ENCODE peak calls at places on chromosomes 11 and 22, in four cellular contexts. Q is astrocyte of the cerebellum, D is A673, W is pancreas. M is an unnamed sample.

GRCh38 chr11:94183886-94184264 is 55.2 kb downstream of the PANX1 start:
- DNase-seq in W (peak; percentile 61), Q (no peak), D (peak; percentile 60), M (peak; percentile 72)

GRCh38 chr11:117121176-117121575 is 22.9 kb upstream of the PAFAH1B2 start:
- DNase-seq in Q (no peak), W (no peak), D (no peak), M (no peak)

GRCh38 chr22:24871611-24872205 is 65.7 kb downstream of the SGSM1 start:
- DNase-seq in Q (no peak), W (no peak), D (no peak), M (no peak)

GRCh38 chr11:78040691-78041379 is 17.8 kb upstream of the KCTD14 start:
- DNase-seq in W (no peak), D (peak; percentile 43), Q (no peak), M (peak; percentile 66)

GRCh38 chr11:14858404-14858803 is 33.6 kb downstream of the CYP2R1 start:
- DNase-seq in W (no peak), Q (no peak), D (no peak), M (no peak)

GRCh38 chr11:116895053-116895757 is 57.8 kb upstream of the APOA1 start:
- DNase-seq in D (no peak), Q (no peak), W (no peak), M (peak; percentile 27)

GRCh38 chr11:104164028-104164520 is at the start of gene PDGFD:
- DNase-seq in Q (peak; percentile 24), W (peak; percentile 79), D (peak; percentile 73), M (peak; percentile 64)

GRCh38 chr11:75589933-75590332 is 27.9 kb downstream of the SERPINH1 start:
- DNase-seq in W (no peak), D (no peak), Q (no peak), M (no peak)

GRCh38 chr11:64123102-64123434 is 42.8 kb downstream of the MACROD1 start:
- DNase-seq in W (peak; percentile 79), Q (no peak), D (no peak), M (peak; percentile 29)

GRCh38 chr22:43476341-43476740 is 64.5 kb downstream of the MPPED1 start:
- DNase-seq in Q (no peak), D (no peak), W (no peak), M (no peak)

GRCh38 chr11:121449123-121449522 is 3.0 kb upstream of the SORL1 start:
- DNase-seq in D (no peak), W (no peak), Q (no peak), M (no peak)

GRCh38 chr11:118224512-118225180 is at the start of gene JAML:
- DNase-seq in W (no peak), Q (no peak), D (no peak), M (no peak)

GRCh38 chr11:134275534-134276395 is at the start of gene GLB1L3:
- DNase-seq in W (no peak), Q (no peak), D (peak; percentile 65), M (peak; percentile 76)
- H3K4me3 ChIP-seq in W (no peak within 1 kb of the TSS), Q (peak within 1 kb of the TSS; percentile 32), D (peak within 1 kb of the TSS; percentile 41), M (peak within 1 kb of the TSS; percentile 65)

GRCh38 chr11:47257178-47257517 is 648 bp upstream of the NR1H3 start:
- DNase-seq in W (no peak), D (no peak), Q (no peak), M (no peak)

GRCh38 chr11:47256374-47256773 is 1.4 kb upstream of the NR1H3 start:
- DNase-seq in W (no peak), D (no peak), Q (no peak), M (no peak)

GRCh38 chr11:47258317-47258902 is 614 bp downstream of the NR1H3 start:
- DNase-seq in D (no peak), W (no peak), Q (no peak), M (no peak)

GRCh38 chr11:47259178-47259977 is 1.6 kb downstream of the NR1H3 start:
- DNase-seq in W (no peak), D (peak; percentile 79), Q (no peak), M (peak; percentile 35)

GRCh38 chr11:47257518-47258316 is at the start of gene NR1H3:
- DNase-seq in Q (no peak), W (peak; percentile 79), D (peak; percentile 77), M (no peak)
- H3K4me3 ChIP-seq in Q (peak within 1 kb of the TSS; percentile 9), W (no peak within 1 kb of the TSS), D (no peak within 1 kb of the TSS), M (no peak within 1 kb of the TSS)

GRCh38 chr22:46587492-46588278 is 32.5 kb upstream of the GRAMD4 start:
- DNase-seq in D (no peak), Q (no peak), W (no peak), M (no peak)
- H3K4me3 ChIP-seq in D (no peak overlapping the region), Q (no peak overlapping the region), W (no peak overlapping the region), M (no peak overlapping the region)

GRCh38 chr11:102293873-102294601 is 23.2 kb upstream of the BIRC3 start:
- DNase-seq in W (no peak), Q (no peak), D (peak; percentile 68), M (peak; percentile 70)
- H3K4me3 ChIP-seq in W (no peak overlapping the region), Q (no peak overlapping the region), D (no peak overlapping the region), M (no peak overlapping the region)

DNA sequence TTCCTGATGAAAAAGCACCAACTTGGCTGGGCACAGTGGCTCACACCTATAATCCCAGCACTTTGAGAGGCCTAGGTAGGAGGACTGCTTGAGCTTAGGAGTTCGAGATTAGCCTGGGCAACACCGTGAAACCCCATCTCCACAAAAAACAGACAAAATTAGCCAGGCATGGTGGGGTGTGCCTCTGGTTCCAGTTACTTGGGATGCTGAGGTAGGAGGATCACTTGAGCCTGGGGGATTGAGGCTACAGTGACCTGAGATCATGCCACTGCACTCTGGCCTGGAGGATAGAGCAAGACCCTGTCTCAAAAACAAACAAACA is 3.0 kb downstream of the HPS4 start:
- DNase-seq in D (no peak), Q (no peak), W (no peak), M (no peak)
- H3K4me3 ChIP-seq in D (peak overlapping the region; percentile 33), Q (no peak overlapping the region), W (no peak overlapping the region), M (no peak overlapping the region)

DNA sequence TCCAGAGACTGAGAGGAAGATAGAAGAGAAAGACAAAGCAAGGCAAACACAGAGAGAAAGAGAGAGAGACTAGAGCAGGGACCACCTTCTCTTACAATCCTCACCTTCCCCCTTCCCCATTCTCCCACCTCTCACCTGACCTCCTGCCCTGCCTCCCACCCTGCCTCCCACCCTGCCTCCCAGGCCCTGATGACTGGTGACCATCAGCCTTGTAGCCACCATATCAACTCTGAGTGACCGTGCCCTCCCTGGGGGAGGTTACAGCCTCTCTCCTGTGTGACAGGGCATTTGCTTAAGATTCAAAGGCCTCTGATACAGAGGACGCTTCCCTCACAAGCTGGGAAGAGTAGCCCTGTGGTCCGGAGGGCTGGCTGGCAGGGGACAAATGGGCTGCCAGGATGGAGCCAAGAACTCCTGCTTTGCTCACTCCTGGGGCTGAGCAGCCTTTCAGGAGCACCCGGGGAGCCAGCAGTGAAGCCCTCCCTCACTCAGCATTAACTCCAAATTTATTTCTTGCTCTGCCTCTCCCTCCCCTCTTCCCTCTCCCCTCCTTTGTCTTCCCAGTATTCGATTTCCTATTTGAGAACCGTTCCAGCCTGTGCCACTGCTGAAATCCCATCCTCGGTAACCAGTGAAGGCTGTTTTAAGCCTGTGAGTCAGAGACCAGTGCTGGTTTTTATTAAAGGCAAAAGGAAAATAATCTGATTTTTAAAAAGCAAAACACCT is 125.2 kb upstream of the SYT13 start:
- DNase-seq in W (no peak), D (peak; percentile 56), Q (no peak), M (no peak)
- H3K4me3 ChIP-seq in W (no peak overlapping the region), D (no peak overlapping the region), Q (no peak overlapping the region), M (no peak overlapping the region)

GRCh38 chr11:9219115-9219514 is 46.0 kb downstream of the DENND5A start:
- DNase-seq in D (no peak), Q (no peak), W (no peak), M (no peak)
- H3K4me3 ChIP-seq in D (no peak overlapping the region), Q (no peak overlapping the region), W (no peak overlapping the region), M (no peak overlapping the region)

GRCh38 chr11:61682093-61682732 is 2.0 kb downstream of the DAGLA start:
- DNase-seq in D (no peak), W (peak; percentile 76), Q (no peak), M (no peak)
- H3K4me3 ChIP-seq in D (no peak overlapping the region), W (no peak overlapping the region), Q (no peak overlapping the region), M (no peak overlapping the region)

GRCh38 chr11:45933131-45933821 is 10.8 kb downstream of the LARGE2 start:
- DNase-seq in D (no peak), W (no peak), Q (peak; percentile 22), M (peak; percentile 33)
- H3K4me3 ChIP-seq in D (no peak overlapping the region), W (no peak overlapping the region), Q (no peak overlapping the region), M (no peak overlapping the region)

DNA sequence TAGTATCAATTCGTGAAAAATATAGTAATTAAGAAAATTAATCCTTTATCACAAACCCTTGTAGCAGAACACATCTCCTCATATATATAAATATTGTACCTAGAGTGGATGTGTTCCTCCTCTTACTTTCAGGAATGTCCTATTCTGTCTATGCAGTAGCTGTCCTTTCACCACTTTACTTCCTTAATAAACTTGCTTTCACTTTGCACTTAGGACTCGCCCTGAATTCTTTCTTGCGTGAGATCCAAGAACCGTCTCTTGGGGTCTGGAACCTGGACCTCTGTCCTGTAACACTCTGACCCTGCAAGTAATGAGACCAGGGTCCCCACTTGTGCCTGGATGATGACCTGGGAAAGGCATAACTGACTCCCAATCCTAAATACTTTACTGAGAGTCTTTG is 69.5 kb downstream of the FAM168A start:
- DNase-seq in W (no peak), Q (no peak), D (no peak), M (no peak)
- H3K4me3 ChIP-seq in W (no peak overlapping the region), Q (no peak overlapping the region), D (no peak overlapping the region), M (no peak overlapping the region)